ENCODE peak calls at places on chromosomes 12 and 14, in eight cellular contexts. One of them, this sample, is unnamed.

GRCh38 chr14:21428930-21429329 is 27.0 kb downstream of the CHD8 start:
- DNase-seq in activated CD4-positive, CD25-positive, alpha-beta regulatory T cell: no peak
- DNase-seq in non-pigmented ciliary epithelial cell: no peak
- DNase-seq in fibroblast of mammary gland: no peak
- DNase-seq in AG09319: no peak
- DNase-seq in fibroblast of the aortic adventitia: no peak
- DNase-seq in stimulated activated CD4-positive, alpha-beta T cell treated with anti-CD3 and anti-CD28 coated beads, TNF-alpha, amount 100 ng/mL, for 48 hours: no peak
- DNase-seq in DMS53: no peak
- DNase-seq in this sample: no peak

GRCh38 chr12:55717397-55718007 is 1.7 kb downstream of the BLOC1S1 start:
- DNase-seq in non-pigmented ciliary epithelial cell: no peak
- DNase-seq in fibroblast of the aortic adventitia: no peak
- DNase-seq in activated CD4-positive, CD25-positive, alpha-beta regulatory T cell: no peak
- DNase-seq in AG09319: no peak
- DNase-seq in DMS53: no peak
- DNase-seq in fibroblast of mammary gland: peak
- DNase-seq in stimulated activated CD4-positive, alpha-beta T cell treated with anti-CD3 and anti-CD28 coated beads, TNF-alpha, amount 100 ng/mL, for 48 hours: peak
- DNase-seq in this sample: peak

GRCh38 chr12:11581179-11581755 is 68.2 kb upstream of the ETV6 start:
- DNase-seq in non-pigmented ciliary epithelial cell: peak
- DNase-seq in DMS53: peak
- DNase-seq in fibroblast of mammary gland: peak
- DNase-seq in stimulated activated CD4-positive, alpha-beta T cell treated with anti-CD3 and anti-CD28 coated beads, TNF-alpha, amount 100 ng/mL, for 48 hours: peak
- DNase-seq in activated CD4-positive, CD25-positive, alpha-beta regulatory T cell: peak
- DNase-seq in AG09319: peak
- DNase-seq in fibroblast of the aortic adventitia: peak
- DNase-seq in this sample: peak

GRCh38 chr12:51819851-51820720 is 28.4 kb downstream of the FIGNL2 start:
- DNase-seq in DMS53: peak
- DNase-seq in fibroblast of mammary gland: no peak
- DNase-seq in stimulated activated CD4-positive, alpha-beta T cell treated with anti-CD3 and anti-CD28 coated beads, TNF-alpha, amount 100 ng/mL, for 48 hours: peak
- DNase-seq in fibroblast of the aortic adventitia: no peak
- DNase-seq in activated CD4-positive, CD25-positive, alpha-beta regulatory T cell: no peak
- DNase-seq in AG09319: no peak
- DNase-seq in non-pigmented ciliary epithelial cell: no peak
- DNase-seq in this sample: no peak

GRCh38 chr12:57255916-57256315 is 4.9 kb upstream of the STAC3 start:
- DNase-seq in fibroblast of mammary gland: no peak
- DNase-seq in non-pigmented ciliary epithelial cell: no peak
- DNase-seq in AG09319: no peak
- DNase-seq in fibroblast of the aortic adventitia: no peak
- DNase-seq in activated CD4-positive, CD25-positive, alpha-beta regulatory T cell: no peak
- DNase-seq in stimulated activated CD4-positive, alpha-beta T cell treated with anti-CD3 and anti-CD28 coated beads, TNF-alpha, amount 100 ng/mL, for 48 hours: no peak
- DNase-seq in DMS53: no peak
- DNase-seq in this sample: no peak

GRCh38 chr12:32124637-32125036 is 18.0 kb downstream of the BICD1 start:
- DNase-seq in stimulated activated CD4-positive, alpha-beta T cell treated with anti-CD3 and anti-CD28 coated beads, TNF-alpha, amount 100 ng/mL, for 48 hours: no peak
- DNase-seq in activated CD4-positive, CD25-positive, alpha-beta regulatory T cell: no peak
- DNase-seq in AG09319: no peak
- DNase-seq in fibroblast of the aortic adventitia: no peak
- DNase-seq in non-pigmented ciliary epithelial cell: no peak
- DNase-seq in fibroblast of mammary gland: no peak
- DNase-seq in DMS53: no peak
- DNase-seq in this sample: no peak

GRCh38 chr12:107635139-107635538 is 50.5 kb upstream of the PWP1 start:
- DNase-seq in stimulated activated CD4-positive, alpha-beta T cell treated with anti-CD3 and anti-CD28 coated beads, TNF-alpha, amount 100 ng/mL, for 48 hours: no peak
- DNase-seq in fibroblast of mammary gland: no peak
- DNase-seq in DMS53: no peak
- DNase-seq in activated CD4-positive, CD25-positive, alpha-beta regulatory T cell: no peak
- DNase-seq in AG09319: no peak
- DNase-seq in fibroblast of the aortic adventitia: peak
- DNase-seq in non-pigmented ciliary epithelial cell: no peak
- DNase-seq in this sample: peak

GRCh38 chr12:100229876-100230275 is 29.3 kb downstream of the ACTR6 start:
- DNase-seq in activated CD4-positive, CD25-positive, alpha-beta regulatory T cell: no peak
- DNase-seq in stimulated activated CD4-positive, alpha-beta T cell treated with anti-CD3 and anti-CD28 coated beads, TNF-alpha, amount 100 ng/mL, for 48 hours: no peak
- DNase-seq in fibroblast of mammary gland: no peak
- DNase-seq in non-pigmented ciliary epithelial cell: no peak
- DNase-seq in AG09319: no peak
- DNase-seq in fibroblast of the aortic adventitia: no peak
- DNase-seq in DMS53: no peak
- DNase-seq in this sample: no peak

GRCh38 chr14:74637184-74637562 is 25.1 kb upstream of the LTBP2 start:
- DNase-seq in AG09319: no peak
- DNase-seq in activated CD4-positive, CD25-positive, alpha-beta regulatory T cell: no peak
- DNase-seq in fibroblast of mammary gland: no peak
- DNase-seq in non-pigmented ciliary epithelial cell: no peak
- DNase-seq in stimulated activated CD4-positive, alpha-beta T cell treated with anti-CD3 and anti-CD28 coated beads, TNF-alpha, amount 100 ng/mL, for 48 hours: no peak
- DNase-seq in DMS53: no peak
- DNase-seq in fibroblast of the aortic adventitia: no peak
- DNase-seq in this sample: peak

GRCh38 chr14:29536886-29537511 is 390.6 kb downstream of the PRKD1 start:
- DNase-seq in DMS53: peak
- DNase-seq in non-pigmented ciliary epithelial cell: no peak
- DNase-seq in fibroblast of mammary gland: peak
- DNase-seq in activated CD4-positive, CD25-positive, alpha-beta regulatory T cell: no peak
- DNase-seq in AG09319: no peak
- DNase-seq in stimulated activated CD4-positive, alpha-beta T cell treated with anti-CD3 and anti-CD28 coated beads, TNF-alpha, amount 100 ng/mL, for 48 hours: no peak
- DNase-seq in fibroblast of the aortic adventitia: peak
- DNase-seq in this sample: peak

GRCh38 chr12:6700646-6701051 is at the start of gene PIANP:
- DNase-seq in AG09319: no peak
- DNase-seq in non-pigmented ciliary epithelial cell: no peak
- DNase-seq in DMS53: peak
- DNase-seq in activated CD4-positive, CD25-positive, alpha-beta regulatory T cell: no peak
- DNase-seq in stimulated activated CD4-positive, alpha-beta T cell treated with anti-CD3 and anti-CD28 coated beads, TNF-alpha, amount 100 ng/mL, for 48 hours: no peak
- DNase-seq in fibroblast of mammary gland: no peak
- DNase-seq in fibroblast of the aortic adventitia: no peak
- DNase-seq in this sample: peak

GRCh38 chr14:21917699-21918436 is 244.2 kb upstream of the OR4E1 start:
- DNase-seq in activated CD4-positive, CD25-positive, alpha-beta regulatory T cell: no peak
- DNase-seq in AG09319: no peak
- DNase-seq in fibroblast of the aortic adventitia: peak
- DNase-seq in DMS53: peak
- DNase-seq in fibroblast of mammary gland: peak
- DNase-seq in stimulated activated CD4-positive, alpha-beta T cell treated with anti-CD3 and anti-CD28 coated beads, TNF-alpha, amount 100 ng/mL, for 48 hours: no peak
- DNase-seq in non-pigmented ciliary epithelial cell: peak
- DNase-seq in this sample: peak

GRCh38 chr14:39873793-39874192 is 441.6 kb upstream of the FBXO33 start:
- DNase-seq in non-pigmented ciliary epithelial cell: no peak
- DNase-seq in DMS53: no peak
- DNase-seq in AG09319: no peak
- DNase-seq in fibroblast of mammary gland: no peak
- DNase-seq in fibroblast of the aortic adventitia: no peak
- DNase-seq in stimulated activated CD4-positive, alpha-beta T cell treated with anti-CD3 and anti-CD28 coated beads, TNF-alpha, amount 100 ng/mL, for 48 hours: no peak
- DNase-seq in activated CD4-positive, CD25-positive, alpha-beta regulatory T cell: no peak
- DNase-seq in this sample: no peak

This sample was measured in choroid plexus epithelial cell.